ENCODE peak calls at places on chromosomes 5 and 9, in five cellular contexts. D is astrocyte; G is occipital lobe; Z is naive thymus-derived CD4-positive, alpha-beta T cell; V is GM04503. L is an unnamed sample.

GRCh38 chr5:154395407-154396106 is 50.2 kb upstream of the SAP30L start:
- DNase-seq in G (no peak), Z (no peak), V (no peak), D (peak; percentile 31), L (no peak)

GRCh38 chr5:143514915-143515314 is 111.4 kb upstream of the NR3C1 start:
- DNase-seq in Z (no peak), G (no peak), D (peak; percentile 57), V (peak; percentile 47), L (no peak)

GRCh38 chr9:131441441-131441840 is 47.6 kb downstream of the PRRC2B start:
- DNase-seq in G (no peak), D (no peak), Z (no peak), V (no peak), L (no peak)

GRCh38 chr9:3828495-3828894 is 302.7 kb upstream of the RFX3 start:
- DNase-seq in G (no peak), Z (no peak), D (peak; percentile 68), V (peak; percentile 38), L (no peak)

GRCh38 chr5:76941000-76941399 is 11.8 kb upstream of the CRHBP start:
- DNase-seq in Z (no peak), D (peak; percentile 20), G (no peak), V (no peak), L (no peak)

GRCh38 chr9:108586451-108586850 is 269.3 kb downstream of the ACTL7B start:
- DNase-seq in V (no peak), G (no peak), D (no peak), Z (no peak), L (no peak)

GRCh38 chr5:111453290-111453689 is 59.0 kb downstream of the STARD4 start:
- DNase-seq in D (peak; percentile 69), V (no peak), Z (no peak), G (no peak), L (no peak)

GRCh38 chr9:22102347-22103053 is 93.4 kb upstream of the CDKN2B start:
- DNase-seq in G (no peak), Z (no peak), V (no peak), D (no peak), L (no peak)

GRCh38 chr9:121322037-121322736 is 47.9 kb downstream of the STOM start:
- DNase-seq in D (peak; percentile 94), Z (no peak), G (no peak), V (peak; percentile 93), L (no peak)

GRCh38 chr9:119370816-119371215 is 1.6 kb upstream of the BRINP1 start:
- DNase-seq in V (no peak), G (no peak), D (peak; percentile 17), Z (no peak), L (no peak)

GRCh38 chr9:24245988-24246387 is 299.7 kb downstream of the IZUMO3 start:
- DNase-seq in D (no peak), G (no peak), Z (no peak), V (no peak), L (no peak)

GRCh38 chr9:617441-618085 is 223.9 kb upstream of the DMRT1 start:
- DNase-seq in D (no peak), Z (no peak), G (no peak), V (no peak), L (no peak)

GRCh38 chr5:118646917-118647316 is 341.4 kb downstream of the DTWD2 start:
- DNase-seq in D (no peak), V (no peak), Z (no peak), G (no peak), L (no peak)

GRCh38 chr5:179186092-179186419 is 125.9 kb downstream of the ZNF354C start:
- DNase-seq in V (no peak), D (no peak), G (no peak), Z (no peak), L (no peak)

GRCh38 chr5:132024789-132025402 is 13.4 kb upstream of the ACSL6 start:
- DNase-seq in D (no peak), V (no peak), G (no peak), Z (no peak), L (no peak)

GRCh38 chr9:89661956-89662717 is 57.3 kb downstream of the GADD45G start:
- DNase-seq in D (peak; percentile 95), Z (no peak), G (peak; percentile 98), V (peak; percentile 55), L (peak; percentile 98)

GRCh38 chr9:3760031-3760430 is 234.2 kb upstream of the RFX3 start:
- DNase-seq in V (no peak), Z (no peak), G (no peak), D (peak; percentile 41), L (no peak)

GRCh38 chr5:111129938-111130337 is 37.8 kb downstream of the WDR36 start:
- DNase-seq in Z (no peak), D (peak; percentile 33), V (peak; percentile 44), G (no peak), L (no peak)

GRCh38 chr5:10499776-10500175 is 58.1 kb downstream of the ROPN1L start:
- DNase-seq in Z (no peak), D (no peak), V (no peak), G (no peak), L (peak; percentile 9)

GRCh38 chr5:77400645-77401044 is 91.5 kb downstream of the WDR41 start:
- DNase-seq in G (no peak), D (no peak), V (peak; percentile 65), Z (no peak), L (no peak)

GRCh38 chr9:115498338-115498737 is 380.4 kb upstream of the TNC start:
- DNase-seq in G (no peak), V (no peak), Z (no peak), D (no peak), L (no peak)

GRCh38 chr9:99030082-99030481 is 74.8 kb upstream of the TGFBR1 start:
- DNase-seq in V (peak; percentile 99), D (peak; percentile 99), Z (no peak), G (no peak), L (no peak)

GRCh38 chr5:179342577-179342976 is 2.7 kb downstream of the ADAMTS2 start:
- DNase-seq in V (no peak), D (no peak), Z (no peak), G (no peak), L (peak; percentile 66)

GRCh38 chr9:22117511-22118388 is 108.6 kb upstream of the CDKN2B start:
- DNase-seq in Z (no peak), V (no peak), D (peak; percentile 84), G (no peak), L (no peak)

GRCh38 chr9:13992136-13992798 is 321.7 kb downstream of the NFIB start:
- DNase-seq in V (no peak), Z (no peak), D (no peak), G (no peak), L (no peak)

GRCh38 chr5:53556001-53556400 is 4.4 kb upstream of the NDUFS4 start:
- DNase-seq in V (no peak), D (no peak), G (no peak), Z (no peak), L (no peak)

GRCh38 chr9:4237748-4238511 is 61.9 kb downstream of the GLIS3 start:
- DNase-seq in D (peak; percentile 61), Z (peak; percentile 10), G (no peak), V (no peak), L (no peak)

GRCh38 chr9:19471737-19472648 is 63.2 kb downstream of the ACER2 start:
- DNase-seq in G (peak; percentile 64), D (peak; percentile 13), Z (peak; percentile 26), V (no peak), L (peak; percentile 81)

GRCh38 chr9:98312365-98312764 is 56.9 kb upstream of the TBC1D2 start:
- DNase-seq in D (no peak), G (no peak), V (no peak), Z (no peak), L (no peak)

L was measured in posterior cingulate gyrus.